ENCODE peak calls at places on chromosome 20, in seven cellular contexts. R is T-helper 9 cell; K is ureter; G is activated T-cell treated with anti-CD3 and anti-CD28 coated beads for 1 hour; F is mesothelial cell of epicardium; O is epithelial cell of proximal tubule; E is effector CD4-positive, alpha-beta T cell. M is an unnamed sample.

GRCh38 chr20:49665796-49666195 is 47.9 kb downstream of the B4GALT5 start:
- DNase-seq in R (no peak), K (no peak), G (no peak), F (no peak), O (no peak), E (no peak), M (no peak)

GRCh38 chr20:53926428-53927028 is 143.9 kb downstream of the BCAS1 start:
- DNase-seq in R (no peak), K (peak; percentile 53), G (no peak), F (no peak), O (peak; percentile 99), E (no peak), M (peak; percentile 99)

GRCh38 chr20:10352934-10353866 is 80.8 kb downstream of the MKKS start:
- DNase-seq in R (no peak), K (no peak), G (no peak), F (no peak), O (no peak), E (no peak), M (no peak)

GRCh38 chr20:46808565-46808964 is 86.1 kb upstream of the EYA2 start:
- DNase-seq in R (no peak), K (no peak), G (no peak), F (no peak), O (no peak), E (no peak), M (no peak)

GRCh38 chr20:43584448-43585138 is 6.1 kb upstream of the IFT52 start:
- DNase-seq in R (no peak), K (no peak), G (no peak), F (no peak), O (no peak), E (no peak), M (peak; percentile 19)

GRCh38 chr20:51321343-51322163 is 221.0 kb downstream of the NFATC2 start:
- DNase-seq in R (no peak), K (no peak), G (no peak), F (no peak), O (no peak), E (no peak), M (no peak)

GRCh38 chr20:63850689-63851547 is 10.4 kb upstream of the ABHD16B start:
- DNase-seq in R (no peak), K (no peak), G (no peak), F (no peak), O (no peak), E (no peak), M (no peak)

GRCh38 chr20:25072226-25072811 is 9.6 kb downstream of the VSX1 start:
- DNase-seq in R (no peak), K (no peak), G (no peak), F (no peak), O (no peak), E (no peak), M (no peak)

GRCh38 chr20:38586181-38586525 is 5.2 kb downstream of the ADIG start:
- DNase-seq in R (no peak), K (no peak), G (no peak), F (no peak), O (no peak), E (no peak), M (no peak)

GRCh38 chr20:44621939-44622338 is 29.6 kb downstream of the ADA start:
- DNase-seq in R (no peak), K (no peak), G (no peak), F (no peak), O (no peak), E (no peak), M (no peak)

GRCh38 chr20:6663751-6664388 is 103.6 kb upstream of the BMP2 start:
- DNase-seq in R (no peak), K (no peak), G (no peak), F (no peak), O (no peak), E (no peak), M (peak; percentile 29)

GRCh38 chr20:19840111-19840705 is 82.2 kb downstream of the RIN2 start:
- DNase-seq in R (no peak), K (no peak), G (no peak), F (no peak), O (no peak), E (no peak), M (no peak)

GRCh38 chr20:32574296-32575226 is 10.6 kb downstream of the NOL4L start:
- DNase-seq in R (no peak), K (no peak), G (no peak), F (peak; percentile 54), O (peak; percentile 3), E (no peak), M (peak; percentile 59)

GRCh38 chr20:53215166-53215565 is 243.0 kb downstream of the TSHZ2 start:
- DNase-seq in R (no peak), K (no peak), G (no peak), F (no peak), O (no peak), E (no peak), M (no peak)

GRCh38 chr20:992801-993535 is 9.1 kb downstream of the RSPO4 start:
- DNase-seq in R (no peak), K (no peak), G (no peak), F (no peak), O (no peak), E (no peak), M (no peak)

GRCh38 chr20:26216025-26216424 is 519.4 kb upstream of the ZNF337 start:
- DNase-seq in R (no peak), K (no peak), G (no peak), F (no peak), O (no peak), E (no peak), M (no peak)

GRCh38 chr20:52859156-52859887 is 112.8 kb upstream of the TSHZ2 start:
- DNase-seq in R (no peak), K (no peak), G (no peak), F (no peak), O (peak; percentile 22), E (no peak), M (peak; percentile 14)

GRCh38 chr20:63108247-63108646 is 101.5 kb upstream of the BHLHE23 start:
- DNase-seq in R (no peak), K (no peak), G (no peak), F (no peak), O (no peak), E (no peak), M (no peak)

M was measured in kidney epithelial cell.